ENCODE peak calls at places on chromosomes 5 and 9, in five cellular contexts. Q is endothelial cell of umbilical vein, F is A549, I is HepG2, L is K562. M is an unnamed sample.

GRCh38 chr9:107816187-107817021 is 326.8 kb upstream of the KLF4 start:
- DNase-seq in F (no peak), L (no peak), Q (no peak), I (no peak), M (no peak)

GRCh38 chr5:68074048-68074632 is 141.4 kb upstream of the PIK3R1 start:
- DNase-seq in F (no peak), I (no peak), L (no peak), Q (no peak), M (no peak)

GRCh38 chr9:77218612-77219011 is 41.3 kb downstream of the VPS13A start:
- DNase-seq in F (no peak), L (no peak), Q (peak), I (no peak), M (no peak)

GRCh38 chr5:154117050-154117449 is 73.5 kb upstream of the GALNT10 start:
- DNase-seq in L (no peak), F (no peak), I (no peak), Q (no peak), M (no peak)

GRCh38 chr5:180785794-180786221 is 16.8 kb downstream of the MGAT1 start:
- DNase-seq in L (no peak), I (no peak), Q (peak), F (no peak), M (peak)

GRCh38 chr9:101387871-101388506 is 3.2 kb upstream of the BAAT start:
- DNase-seq in F (peak), L (no peak), Q (peak), I (peak), M (no peak)

GRCh38 chr5:149271717-149272558 is at the start of gene AFAP1L1:
- DNase-seq in I (peak), L (no peak), F (peak), Q (peak), M (peak)

GRCh38 chr9:5799314-5799713 is 33.6 kb downstream of the ERMP1 start:
- DNase-seq in L (peak), I (peak), F (peak), Q (peak), M (no peak)

GRCh38 chr5:79959407-79959806 is 31.7 kb downstream of the MTX3 start:
- DNase-seq in L (no peak), Q (no peak), F (no peak), I (no peak), M (no peak)

GRCh38 chr9:36976371-36977030 is 57.6 kb downstream of the PAX5 start:
- DNase-seq in L (no peak), F (peak), Q (no peak), I (no peak), M (no peak)

GRCh38 chr5:1963358-1963757 is 80.6 kb upstream of the IRX4 start:
- DNase-seq in Q (no peak), F (no peak), L (no peak), I (no peak), M (no peak)

GRCh38 chr5:180052211-180052818 is 19.2 kb downstream of the RNF130 start:
- DNase-seq in L (no peak), F (no peak), I (no peak), Q (no peak), M (no peak)

GRCh38 chr5:81165493-81166119 is 67.5 kb upstream of the CKMT2 start:
- DNase-seq in L (peak), Q (peak), I (peak), F (peak), M (peak)

GRCh38 chr5:40333459-40334241 is 346.1 kb upstream of the PTGER4 start:
- DNase-seq in Q (peak), I (no peak), F (peak), L (no peak), M (no peak)

GRCh38 chr5:124157320-124157719 is 589.1 kb downstream of the ZNF608 start:
- DNase-seq in F (no peak), Q (peak), I (no peak), L (no peak), M (no peak)

GRCh38 chr9:22307013-22307711 is 139.5 kb upstream of the DMRTA1 start:
- DNase-seq in F (peak), L (no peak), Q (peak), I (peak), M (peak)

GRCh38 chr5:84568171-84568570 is 183.5 kb upstream of the EDIL3 start:
- DNase-seq in F (no peak), I (no peak), L (no peak), Q (no peak), M (no peak)

GRCh38 chr9:70921126-70921525 is 200.3 kb downstream of the TRPM3 start:
- DNase-seq in L (no peak), Q (no peak), I (no peak), F (no peak), M (no peak)

GRCh38 chr5:173963867-173964429 is 25.0 kb upstream of the C5orf47 start:
- DNase-seq in I (no peak), L (no peak), Q (no peak), F (peak), M (peak)

GRCh38 chr5:39148983-39149534 is 70.3 kb downstream of the FYB1 start:
- DNase-seq in F (peak), L (no peak), I (peak), Q (peak), M (no peak)

GRCh38 chr5:3597002-3597726 is 1.5 kb downstream of the IRX1 start:
- DNase-seq in L (no peak), I (no peak), F (no peak), Q (no peak), M (no peak)

GRCh38 chr5:137217599-137218200 is 281.4 kb downstream of the SPOCK1 start:
- DNase-seq in Q (no peak), I (no peak), L (no peak), F (peak), M (no peak)

GRCh38 chr9:82797539-82797938 is 265.4 kb downstream of the RASEF start:
- DNase-seq in Q (no peak), I (no peak), F (no peak), L (no peak), M (no peak)

GRCh38 chr5:54212331-54212730 is 98.0 kb downstream of the ARL15 start:
- DNase-seq in F (no peak), Q (no peak), I (no peak), L (no peak), M (no peak)

GRCh38 chr5:36392186-36392585 is 90.5 kb upstream of the RANBP3L start:
- DNase-seq in L (no peak), F (no peak), Q (no peak), I (no peak), M (no peak)

GRCh38 chr5:37836173-37837100 is 3.4 kb downstream of the GDNF start:
- DNase-seq in I (no peak), L (no peak), F (no peak), Q (peak), M (peak)

DNA sequence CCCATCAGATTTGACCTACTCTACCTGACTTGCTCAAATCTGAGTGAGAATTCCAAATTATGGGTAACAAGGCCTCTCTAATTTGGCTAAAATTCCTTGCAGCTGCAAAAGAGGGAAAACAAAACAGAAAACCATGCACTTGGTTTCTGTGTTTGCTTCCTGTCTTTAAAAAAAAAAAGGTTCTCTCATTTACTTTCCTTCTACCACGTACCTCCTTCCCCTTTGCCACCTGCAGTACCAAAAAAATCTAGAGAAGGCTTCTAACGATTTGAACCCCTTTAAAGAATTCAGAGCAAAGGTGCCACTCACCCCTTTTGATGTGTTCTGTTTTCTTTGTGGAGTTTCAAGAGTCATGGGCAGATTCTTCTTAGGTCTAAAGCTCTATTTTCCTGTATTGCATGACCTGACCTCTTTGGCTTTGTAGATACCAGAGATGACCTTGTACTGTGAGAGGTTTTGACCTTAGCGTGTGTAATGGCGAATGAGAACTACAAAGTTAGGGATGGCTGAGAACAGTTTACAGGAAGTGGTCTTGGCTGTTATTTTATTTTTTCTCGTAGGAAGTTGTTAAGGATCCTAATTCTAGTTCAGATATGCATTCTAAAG is 29.1 kb downstream of the TXNDC8 start:
- DNase-seq in Q (no peak), L (no peak), F (no peak), I (peak), M (no peak)
- TF ChIP-seq JUN in Q (no peak), L (no peak), F (no peak), I (no peak), M (no peak)

GRCh38 chr9:81564632-81565031 is 124.7 kb downstream of the TLE1 start:
- DNase-seq in I (no peak), Q (no peak), F (no peak), L (no peak), M (no peak)
- TF ChIP-seq JUN in I (no peak), Q (no peak), F (no peak), L (no peak), M (no peak)

DNA sequence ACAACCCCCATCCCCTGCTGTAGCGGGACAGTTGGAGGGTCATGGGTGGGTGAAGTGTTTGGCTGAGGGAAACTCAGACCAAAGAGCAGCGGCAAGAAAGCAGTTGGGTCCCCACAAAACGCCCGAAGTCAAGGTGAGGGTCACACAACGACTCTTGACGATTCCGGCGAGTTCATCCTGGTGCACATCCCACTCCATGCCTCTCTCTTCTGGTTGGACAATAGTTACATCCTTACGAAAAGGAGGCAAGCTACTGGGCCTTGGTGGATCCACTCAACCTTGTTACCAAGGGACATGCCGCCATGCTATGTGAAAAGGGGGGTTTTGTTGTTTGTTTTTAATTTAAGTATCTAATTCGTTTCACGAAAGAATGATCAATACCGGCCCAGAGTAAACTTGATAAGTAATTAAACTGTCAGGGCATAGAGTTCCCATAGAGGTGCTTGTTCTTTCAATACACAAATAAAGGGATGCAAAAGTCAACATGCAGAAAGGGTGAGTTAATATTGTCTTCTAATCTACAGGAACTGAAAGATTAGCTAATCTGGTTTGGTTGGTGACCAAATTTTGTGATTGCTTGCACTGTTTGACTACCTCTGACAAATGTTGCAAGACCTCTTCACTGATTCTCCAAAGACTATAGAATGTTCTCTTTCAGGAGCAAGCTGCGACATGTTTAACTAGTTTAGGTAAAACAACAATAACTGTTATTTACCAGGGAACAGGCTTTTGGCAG is 732 bp upstream of the SMIM15 start:
- DNase-seq in F (peak), L (no peak), Q (peak), I (peak), M (no peak)
- TF ChIP-seq JUN in F (no peak), L (no peak), Q (no peak), I (no peak), M (no peak)

GRCh38 chr5:168409601-168410458 is 76.4 kb upstream of the RARS1 start:
- DNase-seq in Q (no peak), F (no peak), L (no peak), I (no peak), M (no peak)
- TF ChIP-seq JUN in Q (no peak), F (no peak), L (no peak), I (no peak), M (no peak)

GRCh38 chr9:127875306-127875966 is 2.0 kb downstream of the AK1 start:
- DNase-seq in F (no peak), L (no peak), I (no peak), Q (no peak), M (no peak)
- TF ChIP-seq JUN in F (no peak), L (no peak), I (no peak), Q (no peak), M (no peak)

GRCh38 chr5:64806537-64806936 is 37.8 kb downstream of the CWC27 start:
- DNase-seq in F (no peak), I (no peak), L (no peak), Q (no peak), M (no peak)

GRCh38 chr5:64814073-64814472 is 45.3 kb downstream of the CWC27 start:
- DNase-seq in L (no peak), Q (no peak), F (no peak), I (no peak), M (no peak)

GRCh38 chr5:64807505-64807904 is 38.8 kb downstream of the CWC27 start:
- DNase-seq in I (no peak), F (no peak), L (no peak), Q (no peak), M (no peak)

GRCh38 chr5:64811050-64811640 is 42.4 kb downstream of the CWC27 start:
- DNase-seq in I (peak), L (peak), Q (peak), F (peak), M (no peak)
- TF ChIP-seq JUN in I (no peak), L (no peak), Q (no peak), F (no peak), M (no peak)